ENCODE peak calls at places on chromosomes 13 and 19, in eight cellular contexts. B is HEK293T; N is activated CD4-positive, alpha-beta T cell treated with anti-CD3 and anti-CD28 coated beads, Interleukin-2, amount 50 U/mL, for 4 hours; S is NCI-H2171; C is right lobe of liver; I is T-helper 2 cell treated with Interferon-gamma antibody and Interleukin-4, amounts not matched to agents 5 μg/mL and 100 μg/mL, for 36 hours; U is T-cell; A is AG04450. K is an unnamed sample.

GRCh38 chr13:41916173-41916954 is 44.5 kb downstream of the VWA8 start:
- DNase-seq in B (no peak), A (peak; percentile 66), N (no peak), U (no peak), I (peak; percentile 20), C (no peak), S (no peak), K (peak; percentile 22)

GRCh38 chr13:49858183-49858856 is 65.8 kb upstream of the KPNA3 start:
- DNase-seq in B (no peak), A (peak; percentile 96), S (no peak), C (no peak), I (no peak), N (no peak), U (no peak), K (no peak)

GRCh38 chr13:81140675-81141074 is 799.7 kb upstream of the SPRY2 start:
- DNase-seq in C (no peak), B (no peak), S (no peak), U (no peak), I (no peak), A (no peak), N (no peak), K (no peak)

GRCh38 chr19:17235618-17236413 is 9.8 kb downstream of the OCEL1 start:
- DNase-seq in I (peak; percentile 75), S (peak; percentile 62), A (peak; percentile 36), C (peak; percentile 80), B (peak; percentile 51), N (peak; percentile 70), U (peak; percentile 74), K (peak; percentile 29)

GRCh38 chr19:35153701-35154534 is 617 bp upstream of the FXYD5 start:
- DNase-seq in S (peak; percentile 37), A (no peak), N (peak; percentile 75), C (no peak), I (peak; percentile 61), U (peak; percentile 58), B (peak; percentile 50), K (peak; percentile 22)

GRCh38 chr13:73521291-73521626 is 462.5 kb downstream of the KLF5 start:
- DNase-seq in N (no peak), C (no peak), U (no peak), A (no peak), B (no peak), S (no peak), I (no peak), K (no peak)

GRCh38 chr19:7497292-7497691 is 8.5 kb upstream of the PEX11G start:
- DNase-seq in A (no peak), B (peak; percentile 48), I (no peak), C (no peak), U (no peak), N (no peak), S (no peak), K (no peak)

GRCh38 chr13:45331981-45332830 is 8.8 kb downstream of the TPT1 start:
- DNase-seq in C (no peak), U (no peak), N (no peak), B (no peak), A (no peak), I (no peak), S (no peak), K (no peak)

GRCh38 chr13:24087611-24088235 is 72.8 kb upstream of the SPATA13 start:
- DNase-seq in I (no peak), C (no peak), S (no peak), A (no peak), B (no peak), N (no peak), U (no peak), K (no peak)

GRCh38 chr19:33373701-33374405 is at the start of gene CEBPG:
- DNase-seq in U (no peak), S (peak; percentile 58), A (no peak), I (peak; percentile 53), C (peak; percentile 71), B (peak; percentile 70), N (no peak), K (peak; percentile 43)

GRCh38 chr13:49859568-49859967 is 67.1 kb upstream of the KPNA3 start:
- DNase-seq in A (peak; percentile 69), N (no peak), U (no peak), S (no peak), I (no peak), B (no peak), C (no peak), K (no peak)

GRCh38 chr13:106499905-106500304 is 35.6 kb downstream of the EFNB2 start:
- DNase-seq in A (no peak), U (no peak), I (no peak), B (no peak), N (no peak), C (no peak), S (no peak), K (no peak)

GRCh38 chr13:49456156-49456555 is 12.1 kb downstream of the SETDB2 start:
- DNase-seq in U (no peak), A (no peak), B (no peak), C (no peak), I (no peak), S (no peak), N (no peak), K (no peak)

GRCh38 chr19:5621945-5622464 is 571 bp downstream of the SAFB2 start:
- DNase-seq in S (no peak), U (no peak), N (peak; percentile 15), C (peak; percentile 60), B (no peak), I (peak; percentile 16), A (no peak), K (no peak)

GRCh38 chr19:17281391-17282304 is at the start of gene ANKLE1:
- DNase-seq in B (no peak), N (no peak), A (no peak), U (no peak), C (peak; percentile 63), I (peak; percentile 41), S (no peak), K (no peak)

GRCh38 chr13:21014666-21015170 is 46.7 kb downstream of the LATS2 start:
- DNase-seq in S (no peak), A (peak; percentile 74), N (no peak), U (no peak), B (no peak), C (peak; percentile 81), I (no peak), K (no peak)

GRCh38 chr13:32315255-32316029 is at the start of the genes BRCA2 and ZAR1L:
- DNase-seq in C (peak; percentile 92), N (peak; percentile 78), U (peak; percentile 88), I (peak; percentile 90), S (peak; percentile 65), B (peak; percentile 82), A (peak; percentile 71), K (peak; percentile 72)

GRCh38 chr19:7610491-7611240 is 15.0 kb downstream of the CAMSAP3 start:
- DNase-seq in N (no peak), B (no peak), C (no peak), S (no peak), U (no peak), A (no peak), I (no peak), K (no peak)

GRCh38 chr13:114089751-114090400 is 42.5 kb downstream of the RASA3 start:
- DNase-seq in U (no peak), S (no peak), N (no peak), A (no peak), C (peak; percentile 22), B (no peak), I (no peak), K (no peak)

GRCh38 chr19:13270514-13271105 is 120.4 kb downstream of the IER2 start:
- DNase-seq in B (no peak), S (no peak), I (no peak), A (no peak), U (no peak), N (no peak), C (no peak), K (no peak)

GRCh38 chr19:45172611-45173208 is 5.3 kb downstream of the TRAPPC6A start:
- DNase-seq in B (no peak), I (no peak), A (no peak), U (no peak), S (no peak), C (no peak), N (no peak), K (no peak)

GRCh38 chr13:105063676-105064075 is 1471.8 kb downstream of the EFNB2 start:
- DNase-seq in S (no peak), C (no peak), U (no peak), N (no peak), A (no peak), B (no peak), I (no peak), K (no peak)

GRCh38 chr13:50757021-50757420 is 86.5 kb downstream of the DLEU7 start:
- DNase-seq in A (no peak), I (no peak), S (no peak), B (no peak), U (no peak), C (no peak), N (no peak), K (no peak)

GRCh38 chr19:7376151-7376852 is 27.6 kb downstream of the ARHGEF18 start:
- DNase-seq in B (no peak), U (no peak), N (no peak), A (no peak), C (peak; percentile 23), S (no peak), I (no peak), K (no peak)

GRCh38 chr13:101935828-101936227 is 466.0 kb downstream of the FGF14 start:
- DNase-seq in B (no peak), S (no peak), I (no peak), U (no peak), C (no peak), A (no peak), N (no peak), K (no peak)

GRCh38 chr13:27482996-27483395 is 32.6 kb upstream of the MTIF3 start:
- DNase-seq in A (no peak), B (no peak), U (no peak), C (no peak), I (no peak), N (no peak), S (no peak), K (no peak)

GRCh38 chr19:46015080-46015960 is 7.5 kb downstream of the PGLYRP1 start:
- DNase-seq in B (peak; percentile 29), I (peak; percentile 50), C (peak; percentile 80), N (peak; percentile 63), U (peak; percentile 55), S (peak; percentile 76), A (no peak), K (no peak)

GRCh38 chr19:15911599-15912237 is 13.8 kb upstream of the CYP4F2 start:
- DNase-seq in A (no peak), B (peak; percentile 5), U (no peak), C (no peak), I (no peak), N (no peak), S (no peak), K (no peak)

GRCh38 chr13:75936791-75937190 is 300.7 kb downstream of the LMO7 start:
- DNase-seq in N (no peak), B (no peak), A (no peak), I (no peak), S (no peak), C (no peak), U (no peak), K (no peak)

GRCh38 chr19:55080915-55081772 is 5.5 kb downstream of the EPS8L1 start:
- DNase-seq in N (peak; percentile 82), S (peak; percentile 52), U (peak; percentile 72), I (peak; percentile 89), A (no peak), C (peak; percentile 77), B (peak; percentile 82), K (peak; percentile 74)

GRCh38 chr13:45522571-45522970 is 57.8 kb downstream of the COG3 start:
- DNase-seq in B (no peak), I (no peak), C (no peak), S (no peak), A (no peak), N (no peak), U (no peak), K (no peak)

GRCh38 chr19:38734426-38735256 is 9.6 kb downstream of the CAPN12 start:
- DNase-seq in C (peak; percentile 58), I (peak; percentile 23), N (no peak), A (no peak), S (no peak), B (no peak), U (no peak), K (peak; percentile 40)

GRCh38 chr19:55437410-55437809 is 5.7 kb downstream of the SHISA7 start:
- DNase-seq in U (no peak), I (peak; percentile 19), C (no peak), N (no peak), A (no peak), S (no peak), B (peak; percentile 77), K (peak; percentile 10)

GRCh38 chr13:99962242-99962641 is 9.3 kb downstream of the ZIC5 start:
- DNase-seq in U (no peak), S (no peak), A (no peak), I (no peak), N (no peak), B (no peak), C (no peak), K (no peak)

K was measured in KG1.